ENCODE peak calls at places on chromosomes 3 and 15, in six cellular contexts. One of them, this sample, is unnamed.

GRCh38 chr3:44992555-44993470 is 16.8 kb downstream of the EXOSC7 start:
- DNase-seq in nephron progenitor cell: peak; percentile 48
- DNase-seq in kidney epithelial cell: no peak
- DNase-seq in A172: peak; percentile 44
- DNase-seq in SW480: no peak
- DNase-seq in psoas muscle: no peak
- DNase-seq in this sample: no peak

GRCh38 chr3:110814170-110815007 is 257.2 kb upstream of the NECTIN3 start:
- DNase-seq in nephron progenitor cell: no peak
- DNase-seq in kidney epithelial cell: peak; percentile 57
- DNase-seq in A172: peak; percentile 93
- DNase-seq in SW480: peak; percentile 11
- DNase-seq in psoas muscle: no peak
- DNase-seq in this sample: peak; percentile 54

GRCh38 chr3:12193485-12194165 is 34.9 kb upstream of the TIMP4 start:
- DNase-seq in nephron progenitor cell: no peak
- DNase-seq in kidney epithelial cell: peak; percentile 95
- DNase-seq in A172: peak; percentile 98
- DNase-seq in SW480: peak; percentile 88
- DNase-seq in psoas muscle: no peak
- DNase-seq in this sample: peak; percentile 84

GRCh38 chr15:89836255-89837133 is 21.8 kb upstream of the ANPEP start:
- DNase-seq in nephron progenitor cell: no peak
- DNase-seq in kidney epithelial cell: peak; percentile 75
- DNase-seq in A172: peak; percentile 84
- DNase-seq in SW480: no peak
- DNase-seq in psoas muscle: no peak
- DNase-seq in this sample: peak; percentile 60

GRCh38 chr15:71261934-71262333 is 146.7 kb downstream of the THSD4 start:
- DNase-seq in nephron progenitor cell: no peak
- DNase-seq in kidney epithelial cell: no peak
- DNase-seq in A172: no peak
- DNase-seq in SW480: no peak
- DNase-seq in psoas muscle: no peak
- DNase-seq in this sample: no peak

GRCh38 chr15:86384191-86384590 is 304.5 kb downstream of the AGBL1 start:
- DNase-seq in nephron progenitor cell: no peak
- DNase-seq in kidney epithelial cell: no peak
- DNase-seq in A172: no peak
- DNase-seq in SW480: no peak
- DNase-seq in psoas muscle: no peak
- DNase-seq in this sample: no peak

GRCh38 chr3:70919091-70919490 is 606.7 kb upstream of the MDFIC2 start:
- DNase-seq in nephron progenitor cell: no peak
- DNase-seq in kidney epithelial cell: no peak
- DNase-seq in A172: no peak
- DNase-seq in SW480: no peak
- DNase-seq in psoas muscle: no peak
- DNase-seq in this sample: no peak

GRCh38 chr15:77721963-77722362 is 89.3 kb upstream of the LINGO1 start:
- DNase-seq in nephron progenitor cell: no peak
- DNase-seq in kidney epithelial cell: no peak
- DNase-seq in A172: no peak
- DNase-seq in SW480: no peak
- DNase-seq in psoas muscle: no peak
- DNase-seq in this sample: no peak

GRCh38 chr15:83869329-83869728 is 215.4 kb downstream of the ADAMTSL3 start:
- DNase-seq in nephron progenitor cell: no peak
- DNase-seq in kidney epithelial cell: no peak
- DNase-seq in A172: no peak
- DNase-seq in SW480: no peak
- DNase-seq in psoas muscle: no peak
- DNase-seq in this sample: no peak

GRCh38 chr3:193301441-193301840 is 60.4 kb downstream of the PLAAT1 start:
- DNase-seq in nephron progenitor cell: no peak
- DNase-seq in kidney epithelial cell: no peak
- DNase-seq in A172: peak; percentile 94
- DNase-seq in SW480: no peak
- DNase-seq in psoas muscle: no peak
- DNase-seq in this sample: no peak

GRCh38 chr3:134697830-134698699 is 47.2 kb upstream of the KY start:
- DNase-seq in nephron progenitor cell: no peak
- DNase-seq in kidney epithelial cell: no peak
- DNase-seq in A172: no peak
- DNase-seq in SW480: no peak
- DNase-seq in psoas muscle: no peak
- DNase-seq in this sample: no peak

GRCh38 chr15:41774873-41775417 is 661 bp downstream of the MAPKBP1 start:
- DNase-seq in nephron progenitor cell: no peak
- DNase-seq in kidney epithelial cell: no peak
- DNase-seq in A172: no peak
- DNase-seq in SW480: no peak
- DNase-seq in psoas muscle: no peak
- DNase-seq in this sample: no peak

This sample was measured in MG63.